ENCODE peak calls at places on chromosome 2, in ten cellular contexts. X, V, E, I, Q, M, L, O, S and H are unnamed samples.

GRCh38 chr2:71423817-71424420 is 29.4 kb upstream of the DYSF start:
- DNase-seq in E (no peak), O (no peak), V (no peak), X (no peak), S (no peak), Q (peak), I (no peak), M (no peak), L (no peak), H (no peak)

GRCh38 chr2:46970334-46971288 is 55.0 kb upstream of the MCFD2 start:
- DNase-seq in X (peak), Q (peak), O (no peak), I (peak), L (no peak), S (peak), M (no peak), V (peak), E (peak), H (no peak)

GRCh38 chr2:236194786-236195185 is 26.6 kb upstream of the GBX2 start:
- DNase-seq in I (no peak), Q (no peak), S (no peak), E (no peak), X (no peak), L (no peak), O (no peak), V (no peak), M (no peak), H (no peak)

GRCh38 chr2:23199115-23199918 is 185.7 kb upstream of the KLHL29 start:
- DNase-seq in L (no peak), X (peak), Q (no peak), V (no peak), S (peak), I (no peak), O (no peak), E (peak), M (no peak), H (no peak)

GRCh38 chr2:106065983-106066826 is 127.9 kb downstream of the UXS1 start:
- DNase-seq in Q (peak), E (no peak), I (no peak), S (no peak), X (no peak), M (no peak), O (no peak), V (no peak), L (no peak), H (peak)

GRCh38 chr2:97664636-97664970 is 759 bp upstream of the ACTR1B start:
- DNase-seq in X (no peak), V (no peak), O (no peak), M (no peak), L (no peak), Q (no peak), S (no peak), E (peak), I (no peak), H (no peak)

GRCh38 chr2:238247002-238247822 is 7.4 kb upstream of the HES6 start:
- DNase-seq in L (no peak), I (no peak), E (no peak), M (no peak), O (no peak), Q (no peak), X (no peak), S (no peak), V (no peak), H (no peak)

GRCh38 chr2:50856112-50856511 is 175.8 kb downstream of the NRXN1 start:
- DNase-seq in I (no peak), M (no peak), Q (no peak), E (no peak), X (no peak), O (no peak), S (no peak), V (no peak), L (no peak), H (no peak)

GRCh38 chr2:47080888-47081301 is 74.2 kb downstream of the STPG4 start:
- DNase-seq in M (no peak), Q (no peak), X (no peak), I (no peak), L (no peak), O (no peak), E (no peak), S (no peak), V (no peak), H (no peak)

GRCh38 chr2:240789501-240790369 is 30.3 kb downstream of the KIF1A start:
- DNase-seq in S (no peak), L (no peak), Q (no peak), M (no peak), X (no peak), V (peak), I (no peak), O (no peak), E (no peak), H (no peak)

GRCh38 chr2:105384216-105384615 is 14.6 kb downstream of the FHL2 start:
- DNase-seq in V (no peak), E (no peak), X (no peak), L (no peak), I (no peak), O (no peak), S (no peak), M (no peak), Q (no peak), H (no peak)

GRCh38 chr2:208375452-208376068 is 31.0 kb upstream of the PTH2R start:
- DNase-seq in X (no peak), O (no peak), E (no peak), M (no peak), S (no peak), I (no peak), V (no peak), Q (no peak), L (no peak), H (no peak)

GRCh38 chr2:8856176-8856575 is 18.8 kb upstream of the KIDINS220 start:
- DNase-seq in O (no peak), M (no peak), V (no peak), I (no peak), E (no peak), S (no peak), L (no peak), Q (no peak), X (no peak), H (no peak)

GRCh38 chr2:33265584-33266338 is 210.7 kb upstream of the RASGRP3 start:
- DNase-seq in X (no peak), E (peak), S (no peak), I (no peak), V (no peak), M (no peak), Q (no peak), L (no peak), O (no peak), H (no peak)

GRCh38 chr2:134774074-134774742 is 55.4 kb upstream of the TMEM163 start:
- DNase-seq in X (peak), O (no peak), S (no peak), L (no peak), Q (no peak), M (no peak), V (no peak), E (peak), I (peak), H (no peak)

GRCh38 chr2:53970095-53970897 is 497 bp downstream of the PSME4 start:
- DNase-seq in O (no peak), L (peak), X (peak), E (peak), I (peak), Q (peak), V (peak), S (peak), M (peak), H (peak)

GRCh38 chr2:207926133-207927076 is 98.9 kb downstream of the PLEKHM3 start:
- DNase-seq in O (no peak), Q (peak), S (peak), L (no peak), E (peak), V (no peak), I (peak), M (peak), X (peak), H (no peak)

GRCh38 chr2:128413718-128414341 is 95.2 kb upstream of the HS6ST1 start:
- DNase-seq in M (no peak), E (no peak), S (no peak), V (peak), Q (no peak), I (no peak), X (no peak), O (no peak), L (no peak), H (no peak)

GRCh38 chr2:68287580-68288441 is 31.9 kb downstream of the CNRIP1 start:
- DNase-seq in V (no peak), X (peak), L (no peak), Q (peak), I (peak), E (peak), S (peak), M (peak), O (no peak), H (no peak)